ENCODE peak calls at places on chromosomes 3 and 15, in five cellular contexts. X is NT2/D1; H is CD8-positive, alpha-beta T cell; E is aorta; M is CD8-positive, alpha-beta memory T cell. J is an unnamed sample.

GRCh38 chr3:181947606-181948005 is 235.9 kb downstream of the SOX2 start:
- DNase-seq in M (no peak), X (no peak), H (no peak), E (no peak), J (no peak)

GRCh38 chr3:25971736-25972135 is 181.8 kb downstream of the OXSM start:
- DNase-seq in H (no peak), X (no peak), E (no peak), M (no peak), J (no peak)

GRCh38 chr3:176631175-176631574 is 566.1 kb downstream of the TBL1XR1 start:
- DNase-seq in H (no peak), X (no peak), M (no peak), E (no peak), J (peak; percentile 33)

GRCh38 chr15:29815000-29815704 is 7.1 kb downstream of the TJP1 start:
- DNase-seq in M (no peak), X (no peak), H (no peak), E (no peak), J (peak; percentile 25)

GRCh38 chr3:122313261-122313660 is 11.8 kb upstream of the CSTA start:
- DNase-seq in X (no peak), E (no peak), M (no peak), H (no peak), J (no peak)

GRCh38 chr15:94231728-94232086 is 346 bp downstream of the MCTP2 start:
- DNase-seq in E (no peak), H (peak; percentile 1), X (peak; percentile 28), M (no peak), J (peak; percentile 5)

GRCh38 chr3:146421814-146422748 is 47.3 kb downstream of the PLSCR2 start:
- DNase-seq in E (no peak), M (no peak), H (no peak), X (no peak), J (peak; percentile 11)

GRCh38 chr3:191894406-191894805 is 433.4 kb downstream of the PYDC2 start:
- DNase-seq in H (no peak), E (no peak), X (peak; percentile 35), M (no peak), J (no peak)

GRCh38 chr15:44300567-44300966 is 12.0 kb downstream of the GOLM2 start:
- DNase-seq in E (no peak), M (no peak), H (no peak), X (no peak), J (no peak)

GRCh38 chr15:57519806-57520205 is 71.9 kb upstream of the MYZAP start:
- DNase-seq in E (no peak), M (no peak), X (no peak), H (no peak), J (no peak)

GRCh38 chr15:66154581-66154980 is 99.0 kb downstream of the MEGF11 start:
- DNase-seq in H (no peak), E (no peak), M (no peak), X (no peak), J (no peak)

GRCh38 chr15:77398927-77399326 is 21.0 kb downstream of the PEAK1 start:
- DNase-seq in M (no peak), X (no peak), H (no peak), E (no peak), J (no peak)

GRCh38 chr3:100107227-100107626 is 7.1 kb downstream of the FILIP1L start:
- DNase-seq in E (no peak), M (no peak), X (no peak), H (no peak), J (peak; percentile 21)

GRCh38 chr3:153045150-153045549 is 116.9 kb upstream of the RAP2B start:
- DNase-seq in M (no peak), H (no peak), E (no peak), X (no peak), J (no peak)

GRCh38 chr15:100803158-100803440 is 76.5 kb upstream of the ALDH1A3 start:
- DNase-seq in H (no peak), M (no peak), E (no peak), X (no peak), J (no peak)

GRCh38 chr3:99953596-99953995 is 135.9 kb downstream of the CMSS1 start:
- DNase-seq in H (no peak), X (no peak), M (no peak), E (no peak), J (no peak)

GRCh38 chr3:181313379-181313778 is 323.8 kb upstream of the DNAJC19 start:
- DNase-seq in X (no peak), E (no peak), M (no peak), H (no peak), J (no peak)

GRCh38 chr15:80498652-80499051 is 94.5 kb downstream of the ARNT2 start:
- DNase-seq in H (no peak), X (no peak), M (no peak), E (no peak), J (no peak)

GRCh38 chr3:168216851-168217250 is 121.1 kb upstream of the GOLIM4 start:
- DNase-seq in E (no peak), X (no peak), M (no peak), H (no peak), J (no peak)

GRCh38 chr15:31157644-31158069 is 56.1 kb upstream of the TRPM1 start:
- DNase-seq in H (no peak), E (no peak), M (no peak), X (no peak), J (no peak)

DNA sequence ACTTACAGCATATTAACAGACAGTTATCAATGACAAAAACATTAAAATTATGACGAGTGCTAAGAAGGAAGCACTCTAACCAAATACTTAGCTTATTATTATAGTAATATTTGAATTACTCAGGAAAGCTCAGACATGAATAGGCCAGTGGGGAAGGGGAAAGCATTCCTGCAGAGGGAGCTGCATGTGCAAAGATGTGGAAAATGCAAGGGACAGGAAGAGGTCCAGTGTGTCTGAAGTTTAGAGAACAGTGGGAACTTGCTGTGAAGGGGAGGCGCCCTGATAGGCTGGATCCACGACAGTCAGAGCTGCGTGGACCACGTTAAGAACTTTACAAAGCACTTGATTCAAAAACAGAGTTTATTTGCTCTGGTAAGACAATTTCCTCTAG is 1.2 kb upstream of the SPICE1 start:
- DNase-seq in E (no peak), X (no peak), H (no peak), M (no peak), J (no peak)
- H3K4me3 ChIP-seq in E (no peak overlapping the region), X (peak overlapping the region; percentile 95), H (peak overlapping the region; percentile 82), M (no peak overlapping the region), J (no peak overlapping the region)

DNA sequence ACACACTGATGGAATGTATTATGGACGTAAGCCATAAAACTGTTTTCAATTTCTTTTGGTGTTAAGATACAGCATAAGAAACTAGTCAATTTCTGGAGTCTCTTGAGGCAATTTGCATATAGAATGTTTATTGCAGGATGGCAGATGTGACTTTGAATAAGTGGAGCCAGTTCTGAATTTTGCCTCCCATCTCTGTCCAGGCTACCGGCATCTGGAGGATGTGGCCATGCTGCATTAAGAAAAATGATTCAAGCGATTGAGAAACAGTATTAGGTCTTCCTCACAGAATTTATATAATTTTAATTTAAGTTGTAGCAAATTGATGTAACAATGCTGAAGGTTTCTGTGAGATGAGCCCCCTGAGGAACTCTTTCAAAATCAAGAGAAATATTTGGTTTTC is 81.5 kb downstream of the CHST2 start:
- DNase-seq in M (no peak), E (no peak), H (no peak), X (no peak), J (no peak)
- H3K4me3 ChIP-seq in M (no peak overlapping the region), E (no peak overlapping the region), H (no peak overlapping the region), X (no peak overlapping the region), J (no peak overlapping the region)

GRCh38 chr3:116037954-116038911 is 407.1 kb downstream of the LSAMP start:
- DNase-seq in E (no peak), M (no peak), H (no peak), X (no peak), J (peak; percentile 25)
- H3K4me3 ChIP-seq in E (no peak overlapping the region), M (no peak overlapping the region), H (no peak overlapping the region), X (no peak overlapping the region), J (no peak overlapping the region)

DNA sequence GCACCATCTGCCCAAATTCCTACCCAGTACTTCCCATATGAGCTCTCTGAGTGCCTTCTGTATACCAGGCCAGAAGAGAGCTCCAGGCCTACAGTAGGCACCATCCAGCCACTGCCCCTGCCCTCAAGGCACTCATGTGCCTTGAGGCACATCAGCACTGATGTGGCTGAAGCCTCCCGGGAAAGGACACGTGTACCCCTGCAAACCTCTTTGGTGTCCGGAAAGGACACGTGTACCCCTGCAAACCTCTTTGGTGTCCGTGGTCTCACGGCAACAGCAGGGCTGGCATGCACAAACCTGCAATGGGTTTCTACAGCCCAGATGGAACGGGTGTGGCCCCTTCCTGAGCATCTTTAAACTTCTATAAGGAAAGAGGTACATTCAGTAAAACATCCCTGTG is 209.4 kb upstream of the IGF1R start:
- DNase-seq in M (no peak), X (no peak), H (no peak), E (no peak), J (no peak)
- H3K4me3 ChIP-seq in M (no peak overlapping the region), X (no peak overlapping the region), H (no peak overlapping the region), E (no peak overlapping the region), J (no peak overlapping the region)

GRCh38 chr3:45008117-45008516 is 18.0 kb upstream of the CLEC3B start:
- DNase-seq in X (no peak), E (no peak), M (no peak), H (no peak), J (peak; percentile 84)

GRCh38 chr3:45003406-45003805 is 22.7 kb upstream of the CLEC3B start:
- DNase-seq in H (no peak), X (no peak), E (no peak), M (no peak), J (no peak)

GRCh38 chr3:45009868-45010267 is 16.2 kb upstream of the CLEC3B start:
- DNase-seq in X (no peak), E (no peak), M (no peak), H (no peak), J (no peak)

GRCh38 chr3:45003859-45004258 is 22.2 kb upstream of the CLEC3B start:
- DNase-seq in M (no peak), E (no peak), H (no peak), X (no peak), J (peak; percentile 37)

GRCh38 chr3:45007091-45007490 is 19.0 kb upstream of the CLEC3B start:
- DNase-seq in X (no peak), H (no peak), E (no peak), M (no peak), J (no peak)
- H3K4me3 ChIP-seq in X (no peak overlapping the region), H (no peak overlapping the region), E (no peak overlapping the region), M (no peak overlapping the region), J (no peak overlapping the region)

GRCh38 chr15:41773332-41773728 is 954 bp upstream of the MAPKBP1 start:
- DNase-seq in H (no peak), E (no peak), M (no peak), X (no peak), J (no peak)
- H3K4me3 ChIP-seq in H (peak overlapping the region; percentile 70), E (peak overlapping the region; percentile 22), M (peak overlapping the region; percentile 89), X (peak overlapping the region; percentile 38), J (peak overlapping the region; percentile 65)

GRCh38 chr3:70805044-70805732 is 492.8 kb upstream of the MDFIC2 start:
- DNase-seq in E (no peak), H (no peak), M (no peak), X (no peak), J (peak; percentile 48)
- H3K4me3 ChIP-seq in E (no peak overlapping the region), H (no peak overlapping the region), M (no peak overlapping the region), X (no peak overlapping the region), J (no peak overlapping the region)

J was measured in cardiac fibroblast.